ENCODE peak calls at places on chromosomes 2 and 18, in seven cellular contexts. R is keratinocyte; A is NCI-H1694 treated with DMSO at 0.1 percent for 48 hours; U is GM23338; C is NCI-H1417; G is left ventricle myocardium superior; X is activated naive CD8-positive, alpha-beta T cell treated with anti-CD3 and anti-CD28 coated beads, Interleukin-2, amount 10 ng/mL, durations not matched to agents 7 days and 5 days. I is an unnamed sample.

GRCh38 chr18:76380791-76381405 is 114.1 kb downstream of the ZNF516 start:
- DNase-seq in C (no peak), U (peak; percentile 88), R (no peak), G (no peak), A (no peak), X (no peak), I (peak; percentile 82)

GRCh38 chr2:205685314-205686230 is 3.3 kb downstream of the NRP2 start:
- DNase-seq in X (peak; percentile 42), A (no peak), C (peak; percentile 86), R (no peak), U (peak; percentile 85), G (peak; percentile 45), I (peak; percentile 44)

GRCh38 chr18:74745658-74746403 is 148.2 kb downstream of the ZNF407 start:
- DNase-seq in G (no peak), U (no peak), C (no peak), R (peak; percentile 45), X (no peak), A (no peak), I (no peak)

GRCh38 chr2:113342650-113343049 is 63.9 kb upstream of the PAX8 start:
- DNase-seq in A (no peak), C (no peak), R (no peak), U (no peak), X (no peak), G (no peak), I (no peak)

GRCh38 chr2:18286897-18287296 is 273.6 kb downstream of the RDH14 start:
- DNase-seq in C (no peak), A (no peak), X (no peak), R (no peak), U (no peak), G (no peak), I (no peak)

GRCh38 chr18:3405713-3406112 is 44.3 kb upstream of the TGIF1 start:
- DNase-seq in A (no peak), R (no peak), U (no peak), X (no peak), C (no peak), G (no peak), I (no peak)

GRCh38 chr2:128187032-128187654 is 96.1 kb downstream of the UGGT1 start:
- DNase-seq in R (no peak), U (no peak), C (no peak), G (no peak), A (no peak), X (no peak), I (no peak)

GRCh38 chr2:67159929-67160328 is 237.2 kb upstream of the ETAA1 start:
- DNase-seq in U (no peak), C (no peak), A (no peak), G (no peak), X (no peak), R (no peak), I (no peak)

GRCh38 chr18:11154983-11155759 is 5.8 kb upstream of the PIEZO2 start:
- DNase-seq in R (no peak), A (no peak), G (no peak), C (no peak), U (no peak), X (no peak), I (no peak)

GRCh38 chr2:57696016-57696415 is 350.6 kb upstream of the VRK2 start:
- DNase-seq in C (peak; percentile 80), U (no peak), G (no peak), R (peak; percentile 9), X (no peak), A (no peak), I (no peak)

GRCh38 chr2:209556354-209556961 is 132.6 kb downstream of the MAP2 start:
- DNase-seq in A (peak; percentile 44), R (no peak), C (peak; percentile 64), X (no peak), G (no peak), U (peak; percentile 47), I (no peak)

GRCh38 chr2:146917430-146918037 is 927.3 kb upstream of the ACVR2A start:
- DNase-seq in U (no peak), A (no peak), R (no peak), G (no peak), C (no peak), X (no peak), I (no peak)

GRCh38 chr2:102258386-102259074 is 52.8 kb upstream of the IL1RL1 start:
- DNase-seq in A (no peak), C (no peak), X (no peak), R (peak; percentile 48), U (no peak), G (no peak), I (no peak)

GRCh38 chr2:196750291-196750923 is 49.1 kb downstream of the GTF3C3 start:
- DNase-seq in U (peak; percentile 1), R (no peak), A (no peak), X (no peak), G (no peak), C (no peak), I (no peak)

I was measured in endothelial cell.